ENCODE peak calls at places on chromosome 15, in ten cellular contexts. N is GM06990, Z is ecto neural progenitor cell, Q is HAP-1, X is fibroblast of pulmonary artery, J is NCI-H2081 treated with DMSO at 0.1 percent for 48 hours, I is HFFc6, V is testis, D is EL, U is cardiac fibroblast. F is an unnamed sample.

GRCh38 chr15:23002920-23003319 is 22.8 kb upstream of the CYFIP1 start:
- DNase-seq in V (no peak), J (no peak), D (no peak), I (no peak), N (no peak), X (no peak), Q (no peak), Z (no peak), U (no peak), F (no peak)

GRCh38 chr15:80403712-80404056 is 498 bp upstream of the ARNT2 start:
- DNase-seq in Z (peak; percentile 69), D (peak; percentile 7), Q (peak; percentile 51), J (no peak), N (no peak), V (no peak), X (no peak), I (no peak), U (no peak), F (no peak)

GRCh38 chr15:66872394-66872793 is 170.4 kb downstream of the SMAD6 start:
- DNase-seq in U (no peak), J (no peak), Q (no peak), X (no peak), V (no peak), Z (no peak), N (no peak), D (no peak), I (no peak), F (no peak)

GRCh38 chr15:101723161-101723873 is 956 bp downstream of the TARS3 start:
- DNase-seq in X (peak; percentile 12), D (peak; percentile 37), Z (no peak), U (peak; percentile 15), V (no peak), J (no peak), Q (peak; percentile 20), I (peak; percentile 32), N (peak; percentile 53), F (no peak)

GRCh38 chr15:80026310-80026709 is 33.2 kb upstream of the ZFAND6 start:
- DNase-seq in Q (no peak), J (no peak), X (no peak), I (no peak), V (no peak), U (no peak), Z (no peak), N (no peak), D (no peak), F (no peak)

GRCh38 chr15:22988811-22989210 is 8.6 kb upstream of the CYFIP1 start:
- DNase-seq in Q (no peak), I (no peak), U (no peak), J (no peak), X (no peak), N (no peak), Z (no peak), D (no peak), V (no peak), F (no peak)

GRCh38 chr15:27681038-27681437 is 418.1 kb downstream of the OCA2 start:
- DNase-seq in N (no peak), Z (no peak), X (no peak), U (no peak), J (no peak), D (no peak), Q (peak; percentile 40), I (no peak), V (peak; percentile 55), F (no peak)

GRCh38 chr15:82570721-82571519 is 30.7 kb upstream of the RPS17 start:
- DNase-seq in N (no peak), J (no peak), D (peak; percentile 18), I (peak; percentile 43), X (no peak), Z (no peak), Q (no peak), U (peak; percentile 13), V (no peak), F (peak; percentile 58)

GRCh38 chr15:74773731-74774252 is 8.1 kb upstream of the CSK start:
- DNase-seq in U (no peak), D (no peak), N (no peak), Q (peak; percentile 92), V (no peak), I (no peak), Z (no peak), X (no peak), J (no peak), F (no peak)

GRCh38 chr15:45126535-45127158 is 3.0 kb downstream of the DUOXA1 start:
- DNase-seq in Q (peak; percentile 24), D (peak; percentile 36), I (peak; percentile 43), J (no peak), U (peak; percentile 34), X (peak; percentile 49), N (no peak), Z (no peak), V (no peak), F (no peak)

GRCh38 chr15:48052871-48053383 is 67.9 kb upstream of the SLC24A5 start:
- DNase-seq in U (no peak), V (peak; percentile 24), J (no peak), N (no peak), Q (peak; percentile 9), D (peak; percentile 8), X (no peak), I (no peak), Z (no peak), F (no peak)

GRCh38 chr15:42448281-42448680 is 42.7 kb downstream of the ZNF106 start:
- DNase-seq in Q (no peak), I (no peak), U (no peak), Z (no peak), X (no peak), D (no peak), N (no peak), J (no peak), V (no peak), F (no peak)

GRCh38 chr15:73246411-73246810 is 122.3 kb downstream of the HCN4 start:
- DNase-seq in Q (no peak), N (no peak), V (no peak), J (no peak), U (no peak), X (no peak), Z (no peak), D (no peak), I (no peak), F (no peak)

GRCh38 chr15:85865070-85865684 is 70.5 kb upstream of the KLHL25 start:
- DNase-seq in J (no peak), Q (peak; percentile 70), I (peak; percentile 8), X (peak; percentile 65), V (peak; percentile 53), U (peak; percentile 65), Z (peak; percentile 81), D (peak; percentile 34), N (no peak), F (peak; percentile 12)

GRCh38 chr15:91801836-91802534 is 51.5 kb upstream of the SLCO3A1 start:
- DNase-seq in J (no peak), I (no peak), V (no peak), Q (no peak), D (no peak), U (no peak), X (no peak), N (no peak), Z (no peak), F (no peak)

GRCh38 chr15:62444104-62445027 is 279.3 kb upstream of the C2CD4B start:
- DNase-seq in Z (no peak), D (peak; percentile 95), U (peak; percentile 87), J (no peak), X (peak; percentile 83), V (no peak), I (peak; percentile 96), Q (no peak), N (no peak), F (no peak)

GRCh38 chr15:34109775-34110663 is 8.1 kb downstream of the PGBD4 start:
- DNase-seq in Q (peak; percentile 47), I (peak; percentile 43), N (peak; percentile 4), V (no peak), U (peak; percentile 67), Z (no peak), X (peak; percentile 69), D (peak; percentile 50), J (no peak), F (no peak)

GRCh38 chr15:40999190-40999589 is 45.9 kb downstream of the CHAC1 start:
- DNase-seq in V (no peak), I (peak; percentile 93), J (no peak), U (no peak), Q (no peak), X (peak; percentile 29), D (peak; percentile 88), N (no peak), Z (no peak), F (no peak)

GRCh38 chr15:28942046-28942445 is 56.3 kb downstream of the APBA2 start:
- DNase-seq in X (no peak), N (no peak), U (no peak), D (no peak), Z (peak; percentile 18), I (no peak), V (no peak), Q (no peak), J (no peak), F (no peak)

GRCh38 chr15:62362608-62363007 is 197.5 kb upstream of the C2CD4B start:
- DNase-seq in Q (no peak), I (peak; percentile 65), N (no peak), D (no peak), X (peak; percentile 72), U (peak; percentile 81), Z (no peak), V (no peak), J (no peak), F (no peak)

GRCh38 chr15:50248994-50249586 is 16.4 kb downstream of the HDC start:
- DNase-seq in I (no peak), U (no peak), J (no peak), X (no peak), Q (no peak), N (no peak), D (no peak), Z (no peak), V (no peak), F (no peak)

GRCh38 chr15:87268675-87269074 is 987.9 kb downstream of the NTRK3 start:
- DNase-seq in V (no peak), Z (no peak), N (no peak), I (peak; percentile 40), J (no peak), D (peak; percentile 57), X (no peak), Q (no peak), U (no peak), F (no peak)

GRCh38 chr15:67601008-67601620 is 58.6 kb downstream of the MAP2K5 start:
- DNase-seq in D (peak; percentile 67), N (no peak), I (no peak), J (no peak), X (peak; percentile 27), Q (no peak), U (peak; percentile 31), Z (no peak), V (no peak), F (no peak)

GRCh38 chr15:68424754-68425390 is 7.1 kb downstream of the ITGA11 start:
- DNase-seq in Z (no peak), X (no peak), J (no peak), I (no peak), V (no peak), U (no peak), N (no peak), D (peak; percentile 39), Q (no peak), F (no peak)

GRCh38 chr15:39102431-39102830 is 478.4 kb upstream of the THBS1 start:
- DNase-seq in I (peak; percentile 66), V (no peak), J (no peak), N (no peak), Z (no peak), Q (no peak), X (no peak), D (peak; percentile 79), U (no peak), F (no peak)

GRCh38 chr15:55587321-55588069 is 650 bp downstream of the PYGO1 start:
- DNase-seq in I (peak; percentile 23), Z (peak; percentile 80), J (no peak), N (peak; percentile 9), X (peak; percentile 47), Q (peak; percentile 15), D (peak; percentile 60), V (peak; percentile 23), U (peak; percentile 51), F (no peak)

GRCh38 chr15:93072440-93073394 is 16.3 kb downstream of the RGMA start:
- DNase-seq in Q (peak; percentile 80), X (peak; percentile 64), J (no peak), Z (peak; percentile 94), I (peak; percentile 15), N (no peak), D (peak; percentile 45), V (peak; percentile 81), U (peak; percentile 81), F (no peak)

GRCh38 chr15:49227602-49228001 is 57.6 kb downstream of the GALK2 start:
- DNase-seq in D (no peak), N (no peak), Q (no peak), J (no peak), X (no peak), U (no peak), Z (no peak), V (no peak), I (no peak), F (no peak)

F was measured in amygdala.